ENCODE peak calls at places on chromosomes 5 and 9, in eight cellular contexts. One of them, this sample, is unnamed.

GRCh38 chr9:7178729-7179128 is 421.0 kb downstream of the KDM4C start:
- ATAC-seq in left lung: no peak
- ATAC-seq in GM23338: peak
- ATAC-seq in stimulated activated effector memory CD8-positive, alpha-beta T cell treated with anti-CD3 and anti-CD28 coated beads, Interleukin-12 subunit alpha, Interleukin-12 subunit beta, amount 100 ng/mL, for 72 hours: peak
- ATAC-seq in left ventricle myocardium superior: no peak
- ATAC-seq in omental fat pad: no peak
- ATAC-seq in naive thymus-derived CD8-positive, alpha-beta T cell: no peak
- ATAC-seq in HCT116: no peak
- ATAC-seq in this sample: peak

GRCh38 chr9:127779136-127779981 is 893 bp upstream of the SH2D3C start:
- ATAC-seq in left lung: peak
- ATAC-seq in GM23338: peak
- ATAC-seq in stimulated activated effector memory CD8-positive, alpha-beta T cell treated with anti-CD3 and anti-CD28 coated beads, Interleukin-12 subunit alpha, Interleukin-12 subunit beta, amount 100 ng/mL, for 72 hours: peak
- ATAC-seq in left ventricle myocardium superior: peak
- ATAC-seq in omental fat pad: peak
- ATAC-seq in naive thymus-derived CD8-positive, alpha-beta T cell: peak
- ATAC-seq in HCT116: peak
- ATAC-seq in this sample: peak

GRCh38 chr9:99509900-99510299 is 287.8 kb downstream of the SEC61B start:
- ATAC-seq in left lung: no peak
- ATAC-seq in GM23338: no peak
- ATAC-seq in stimulated activated effector memory CD8-positive, alpha-beta T cell treated with anti-CD3 and anti-CD28 coated beads, Interleukin-12 subunit alpha, Interleukin-12 subunit beta, amount 100 ng/mL, for 72 hours: no peak
- ATAC-seq in left ventricle myocardium superior: no peak
- ATAC-seq in omental fat pad: no peak
- ATAC-seq in naive thymus-derived CD8-positive, alpha-beta T cell: no peak
- ATAC-seq in HCT116: no peak
- ATAC-seq in this sample: peak

GRCh38 chr5:53425598-53426516 is 54.6 kb upstream of the FST start:
- ATAC-seq in left lung: no peak
- ATAC-seq in GM23338: peak
- ATAC-seq in stimulated activated effector memory CD8-positive, alpha-beta T cell treated with anti-CD3 and anti-CD28 coated beads, Interleukin-12 subunit alpha, Interleukin-12 subunit beta, amount 100 ng/mL, for 72 hours: no peak
- ATAC-seq in left ventricle myocardium superior: no peak
- ATAC-seq in omental fat pad: no peak
- ATAC-seq in naive thymus-derived CD8-positive, alpha-beta T cell: no peak
- ATAC-seq in HCT116: peak
- ATAC-seq in this sample: no peak

GRCh38 chr9:75002422-75003023 is 25.6 kb downstream of the CARNMT1 start:
- ATAC-seq in left lung: peak
- ATAC-seq in GM23338: no peak
- ATAC-seq in stimulated activated effector memory CD8-positive, alpha-beta T cell treated with anti-CD3 and anti-CD28 coated beads, Interleukin-12 subunit alpha, Interleukin-12 subunit beta, amount 100 ng/mL, for 72 hours: peak
- ATAC-seq in left ventricle myocardium superior: no peak
- ATAC-seq in omental fat pad: no peak
- ATAC-seq in naive thymus-derived CD8-positive, alpha-beta T cell: peak
- ATAC-seq in HCT116: peak
- ATAC-seq in this sample: no peak

GRCh38 chr9:113998529-113999255 is 79.4 kb downstream of the AMBP start:
- ATAC-seq in left lung: no peak
- ATAC-seq in GM23338: peak
- ATAC-seq in stimulated activated effector memory CD8-positive, alpha-beta T cell treated with anti-CD3 and anti-CD28 coated beads, Interleukin-12 subunit alpha, Interleukin-12 subunit beta, amount 100 ng/mL, for 72 hours: peak
- ATAC-seq in left ventricle myocardium superior: no peak
- ATAC-seq in omental fat pad: no peak
- ATAC-seq in naive thymus-derived CD8-positive, alpha-beta T cell: no peak
- ATAC-seq in HCT116: peak
- ATAC-seq in this sample: no peak

GRCh38 chr9:136543830-136544548 is 1.9 kb downstream of the NOTCH1 start:
- ATAC-seq in left lung: no peak
- ATAC-seq in GM23338: no peak
- ATAC-seq in stimulated activated effector memory CD8-positive, alpha-beta T cell treated with anti-CD3 and anti-CD28 coated beads, Interleukin-12 subunit alpha, Interleukin-12 subunit beta, amount 100 ng/mL, for 72 hours: no peak
- ATAC-seq in left ventricle myocardium superior: no peak
- ATAC-seq in omental fat pad: no peak
- ATAC-seq in naive thymus-derived CD8-positive, alpha-beta T cell: no peak
- ATAC-seq in HCT116: no peak
- ATAC-seq in this sample: no peak

GRCh38 chr5:135376961-135377621 is 21.9 kb downstream of the MACROH2A1 start:
- ATAC-seq in left lung: peak
- ATAC-seq in GM23338: peak
- ATAC-seq in stimulated activated effector memory CD8-positive, alpha-beta T cell treated with anti-CD3 and anti-CD28 coated beads, Interleukin-12 subunit alpha, Interleukin-12 subunit beta, amount 100 ng/mL, for 72 hours: peak
- ATAC-seq in left ventricle myocardium superior: no peak
- ATAC-seq in omental fat pad: no peak
- ATAC-seq in naive thymus-derived CD8-positive, alpha-beta T cell: no peak
- ATAC-seq in HCT116: no peak
- ATAC-seq in this sample: peak

GRCh38 chr9:34994429-34995287 is 5.1 kb downstream of the DNAJB5 start:
- ATAC-seq in left lung: peak
- ATAC-seq in GM23338: peak
- ATAC-seq in stimulated activated effector memory CD8-positive, alpha-beta T cell treated with anti-CD3 and anti-CD28 coated beads, Interleukin-12 subunit alpha, Interleukin-12 subunit beta, amount 100 ng/mL, for 72 hours: no peak
- ATAC-seq in left ventricle myocardium superior: peak
- ATAC-seq in omental fat pad: no peak
- ATAC-seq in naive thymus-derived CD8-positive, alpha-beta T cell: no peak
- ATAC-seq in HCT116: peak
- ATAC-seq in this sample: no peak

GRCh38 chr9:92737611-92738299 is 26.9 kb downstream of the BICD2 start:
- ATAC-seq in left lung: no peak
- ATAC-seq in GM23338: no peak
- ATAC-seq in stimulated activated effector memory CD8-positive, alpha-beta T cell treated with anti-CD3 and anti-CD28 coated beads, Interleukin-12 subunit alpha, Interleukin-12 subunit beta, amount 100 ng/mL, for 72 hours: peak
- ATAC-seq in left ventricle myocardium superior: no peak
- ATAC-seq in omental fat pad: no peak
- ATAC-seq in naive thymus-derived CD8-positive, alpha-beta T cell: no peak
- ATAC-seq in HCT116: no peak
- ATAC-seq in this sample: no peak

GRCh38 chr9:18163146-18163545 is 310.8 kb upstream of the ADAMTSL1 start:
- ATAC-seq in left lung: peak
- ATAC-seq in GM23338: no peak
- ATAC-seq in stimulated activated effector memory CD8-positive, alpha-beta T cell treated with anti-CD3 and anti-CD28 coated beads, Interleukin-12 subunit alpha, Interleukin-12 subunit beta, amount 100 ng/mL, for 72 hours: no peak
- ATAC-seq in left ventricle myocardium superior: no peak
- ATAC-seq in omental fat pad: no peak
- ATAC-seq in naive thymus-derived CD8-positive, alpha-beta T cell: no peak
- ATAC-seq in HCT116: no peak
- ATAC-seq in this sample: no peak

GRCh38 chr9:81557957-81558791 is 131.2 kb downstream of the TLE1 start:
- ATAC-seq in left lung: peak
- ATAC-seq in GM23338: no peak
- ATAC-seq in stimulated activated effector memory CD8-positive, alpha-beta T cell treated with anti-CD3 and anti-CD28 coated beads, Interleukin-12 subunit alpha, Interleukin-12 subunit beta, amount 100 ng/mL, for 72 hours: no peak
- ATAC-seq in left ventricle myocardium superior: peak
- ATAC-seq in omental fat pad: peak
- ATAC-seq in naive thymus-derived CD8-positive, alpha-beta T cell: no peak
- ATAC-seq in HCT116: no peak
- ATAC-seq in this sample: no peak

GRCh38 chr9:96139592-96140251 is 162.3 kb downstream of the HSD17B3 start:
- ATAC-seq in left lung: peak
- ATAC-seq in GM23338: peak
- ATAC-seq in stimulated activated effector memory CD8-positive, alpha-beta T cell treated with anti-CD3 and anti-CD28 coated beads, Interleukin-12 subunit alpha, Interleukin-12 subunit beta, amount 100 ng/mL, for 72 hours: no peak
- ATAC-seq in left ventricle myocardium superior: peak
- ATAC-seq in omental fat pad: peak
- ATAC-seq in naive thymus-derived CD8-positive, alpha-beta T cell: no peak
- ATAC-seq in HCT116: no peak
- ATAC-seq in this sample: no peak

GRCh38 chr9:121736964-121737462 is 85.6 kb downstream of the DAB2IP start:
- ATAC-seq in left lung: peak
- ATAC-seq in GM23338: peak
- ATAC-seq in stimulated activated effector memory CD8-positive, alpha-beta T cell treated with anti-CD3 and anti-CD28 coated beads, Interleukin-12 subunit alpha, Interleukin-12 subunit beta, amount 100 ng/mL, for 72 hours: no peak
- ATAC-seq in left ventricle myocardium superior: peak
- ATAC-seq in omental fat pad: peak
- ATAC-seq in naive thymus-derived CD8-positive, alpha-beta T cell: no peak
- ATAC-seq in HCT116: peak
- ATAC-seq in this sample: no peak

GRCh38 chr5:148397968-148398595 is 14.3 kb downstream of the FBXO38 start:
- ATAC-seq in left lung: peak
- ATAC-seq in GM23338: peak
- ATAC-seq in stimulated activated effector memory CD8-positive, alpha-beta T cell treated with anti-CD3 and anti-CD28 coated beads, Interleukin-12 subunit alpha, Interleukin-12 subunit beta, amount 100 ng/mL, for 72 hours: no peak
- ATAC-seq in left ventricle myocardium superior: peak
- ATAC-seq in omental fat pad: no peak
- ATAC-seq in naive thymus-derived CD8-positive, alpha-beta T cell: no peak
- ATAC-seq in HCT116: no peak
- ATAC-seq in this sample: no peak

GRCh38 chr5:74192606-74193299 is 447.8 kb downstream of the ENC1 start:
- ATAC-seq in left lung: peak
- ATAC-seq in GM23338: no peak
- ATAC-seq in stimulated activated effector memory CD8-positive, alpha-beta T cell treated with anti-CD3 and anti-CD28 coated beads, Interleukin-12 subunit alpha, Interleukin-12 subunit beta, amount 100 ng/mL, for 72 hours: no peak
- ATAC-seq in left ventricle myocardium superior: peak
- ATAC-seq in omental fat pad: peak
- ATAC-seq in naive thymus-derived CD8-positive, alpha-beta T cell: no peak
- ATAC-seq in HCT116: no peak
- ATAC-seq in this sample: no peak

This sample was measured in stimulated activated memory B cell treated with anti-CD40 and anti-IgM and Interleukin-4, amounts not matched to agents 10 μg/mL and 1 μg/mL and 100 μg/mL, for 72 hours.